ENCODE peak calls at places on chromosomes 7 and 10, in four cellular contexts. G is ovary, Q is thoracic aorta, J is A549. L is an unnamed sample.

GRCh38 chr10:15436696-15437095 is 65.6 kb upstream of the FAM171A1 start:
- DNase-seq in Q (no peak), G (no peak), J (peak), L (no peak)

GRCh38 chr10:50550291-50550839 is 73.4 kb downstream of the SGMS1 start:
- DNase-seq in J (no peak), G (no peak), Q (no peak), L (no peak)

GRCh38 chr10:101438881-101439391 is 85.0 kb downstream of the BTRC start:
- DNase-seq in G (no peak), J (no peak), Q (no peak), L (no peak)

GRCh38 chr7:78018541-78019456 is 220.2 kb downstream of the PHTF2 start:
- DNase-seq in J (peak), Q (peak), G (peak), L (peak)

GRCh38 chr7:20376796-20377195 is 46.1 kb downstream of the ITGB8 start:
- DNase-seq in G (no peak), J (no peak), Q (no peak), L (no peak)

GRCh38 chr7:128904381-128905197 is 5.9 kb downstream of the KCP start:
- DNase-seq in Q (no peak), J (peak), G (no peak), L (no peak)

GRCh38 chr10:133258066-133258817 is 18.4 kb downstream of the ADAM8 start:
- DNase-seq in J (no peak), G (peak), Q (no peak), L (no peak)

GRCh38 chr7:5629941-5630340 is 151.5 kb downstream of the RNF216 start:
- DNase-seq in Q (no peak), J (no peak), G (no peak), L (no peak)

GRCh38 chr10:35456784-35457183 is 120.5 kb downstream of the CCNY start:
- DNase-seq in Q (no peak), J (no peak), G (no peak), L (no peak)

GRCh38 chr10:24958701-24959392 is 6.4 kb upstream of the PRTFDC1 start:
- DNase-seq in J (no peak), Q (no peak), G (no peak), L (no peak)

GRCh38 chr10:69734416-69734796 is 67.3 kb upstream of the COL13A1 start:
- DNase-seq in G (no peak), J (no peak), Q (no peak), L (no peak)

GRCh38 chr7:69624842-69625637 is 26.8 kb downstream of the AUTS2 start:
- DNase-seq in G (no peak), Q (no peak), J (no peak), L (no peak)

GRCh38 chr10:47380341-47381215 is 3.5 kb downstream of the ZNF488 start:
- DNase-seq in Q (no peak), G (no peak), J (no peak), L (no peak)

GRCh38 chr10:119734396-119735332 is 8.8 kb downstream of the INPP5F start:
- DNase-seq in Q (no peak), G (no peak), J (no peak), L (no peak)

GRCh38 chr7:128217030-128217805 is 23.9 kb upstream of the LEP start:
- DNase-seq in Q (no peak), J (peak), G (no peak), L (no peak)

GRCh38 chr10:63614371-63614891 is 93.2 kb downstream of the REEP3 start:
- DNase-seq in Q (no peak), J (no peak), G (no peak), L (no peak)

GRCh38 chr10:22988581-22989360 is 60.9 kb downstream of the ARMC3 start:
- DNase-seq in G (peak), Q (no peak), J (peak), L (peak)

GRCh38 chr7:96508371-96508770 is 186.5 kb upstream of the SLC25A13 start:
- DNase-seq in G (no peak), Q (no peak), J (no peak), L (no peak)

GRCh38 chr7:6505685-6506559 is 45.3 kb downstream of the GRID2IP start:
- DNase-seq in G (no peak), Q (no peak), J (no peak), L (no peak)

GRCh38 chr10:131977323-131978096 is 4.2 kb downstream of the BNIP3 start:
- DNase-seq in J (no peak), Q (no peak), G (no peak), L (no peak)

GRCh38 chr7:116610210-116610609 is 61.8 kb upstream of the MET start:
- DNase-seq in Q (no peak), G (no peak), J (no peak), L (no peak)

GRCh38 chr10:14574885-14575284 is 199.8 kb downstream of the FAM107B start:
- DNase-seq in G (no peak), J (no peak), Q (no peak), L (no peak)

GRCh38 chr10:132401396-132402168 is 4.6 kb downstream of the PWWP2B start:
- DNase-seq in G (peak), Q (no peak), J (no peak), L (no peak)

GRCh38 chr7:17369686-17370426 is 71.4 kb downstream of the AHR start:
- DNase-seq in Q (no peak), J (peak), G (peak), L (no peak)

GRCh38 chr10:49309691-49310371 is 10.9 kb downstream of the C10orf71 start:
- DNase-seq in G (no peak), Q (no peak), J (no peak), L (no peak)

GRCh38 chr7:293681-294439 is 3.9 kb downstream of the FOXL3 start:
- DNase-seq in Q (no peak), G (peak), J (no peak), L (no peak)

GRCh38 chr10:14089556-14090297 is 241.0 kb downstream of the FRMD4A start:
- DNase-seq in J (no peak), G (no peak), Q (no peak), L (no peak)

GRCh38 chr10:95125582-95125981 is 56.3 kb upstream of the CYP2C8 start:
- DNase-seq in J (no peak), Q (no peak), G (no peak), L (no peak)

GRCh38 chr10:108336836-108337235 is 1172.3 kb upstream of the SORCS1 start:
- DNase-seq in J (no peak), Q (no peak), G (no peak), L (no peak)

GRCh38 chr7:137360087-137360679 is 16.6 kb upstream of the PTN start:
- DNase-seq in G (no peak), J (no peak), Q (no peak), L (no peak)

GRCh38 chr7:40658731-40659130 is 523.9 kb downstream of the SUGCT start:
- DNase-seq in J (no peak), Q (peak), G (no peak), L (no peak)

GRCh38 chr7:131683536-131684125 is 127.2 kb upstream of the PODXL start:
- DNase-seq in G (no peak), Q (no peak), J (no peak), L (no peak)

GRCh38 chr10:60524541-60524940 is 134.9 kb upstream of the ANK3 start:
- DNase-seq in J (no peak), Q (no peak), G (no peak), L (no peak)

GRCh38 chr7:155001756-155002410 is 1.0 kb downstream of the PAXIP1 start:
- DNase-seq in Q (no peak), J (peak), G (no peak), L (no peak)

GRCh38 chr7:128115326-128115820 is 84.1 kb upstream of the LRRC4 start:
- DNase-seq in Q (no peak), G (no peak), J (no peak), L (no peak)

GRCh38 chr7:156494960-156495359 is 145.6 kb upstream of the RNF32 start:
- DNase-seq in G (no peak), Q (no peak), J (no peak), L (no peak)

GRCh38 chr10:35007858-35008301 is 82.3 kb downstream of the CUL2 start:
- DNase-seq in G (no peak), Q (no peak), J (no peak), L (no peak)

DNA sequence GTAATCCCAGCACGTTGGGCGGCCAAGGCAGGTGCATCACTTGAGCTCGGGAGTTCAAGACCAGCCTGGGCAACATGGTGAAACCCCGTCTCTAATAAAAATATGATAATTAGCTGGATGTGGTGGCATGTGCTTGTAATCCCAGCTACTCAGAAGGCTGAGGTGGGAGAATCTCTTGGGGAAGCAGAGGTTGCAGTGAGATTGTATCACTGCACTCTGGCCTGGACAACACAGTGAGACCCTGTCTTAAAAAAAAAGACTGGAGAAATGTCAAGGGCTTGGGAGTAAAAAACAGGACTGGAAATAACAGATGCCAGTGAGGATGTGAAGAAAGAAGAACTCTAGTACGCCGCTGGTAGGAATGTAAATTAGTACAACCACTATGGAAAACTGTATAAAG is 16.7 kb upstream of the NUP205 start:
- DNase-seq in G (no peak), J (no peak), Q (no peak), L (no peak)
- TF ChIP-seq CTCF in G (no peak), J (no peak), Q (no peak), L (no peak)

DNA sequence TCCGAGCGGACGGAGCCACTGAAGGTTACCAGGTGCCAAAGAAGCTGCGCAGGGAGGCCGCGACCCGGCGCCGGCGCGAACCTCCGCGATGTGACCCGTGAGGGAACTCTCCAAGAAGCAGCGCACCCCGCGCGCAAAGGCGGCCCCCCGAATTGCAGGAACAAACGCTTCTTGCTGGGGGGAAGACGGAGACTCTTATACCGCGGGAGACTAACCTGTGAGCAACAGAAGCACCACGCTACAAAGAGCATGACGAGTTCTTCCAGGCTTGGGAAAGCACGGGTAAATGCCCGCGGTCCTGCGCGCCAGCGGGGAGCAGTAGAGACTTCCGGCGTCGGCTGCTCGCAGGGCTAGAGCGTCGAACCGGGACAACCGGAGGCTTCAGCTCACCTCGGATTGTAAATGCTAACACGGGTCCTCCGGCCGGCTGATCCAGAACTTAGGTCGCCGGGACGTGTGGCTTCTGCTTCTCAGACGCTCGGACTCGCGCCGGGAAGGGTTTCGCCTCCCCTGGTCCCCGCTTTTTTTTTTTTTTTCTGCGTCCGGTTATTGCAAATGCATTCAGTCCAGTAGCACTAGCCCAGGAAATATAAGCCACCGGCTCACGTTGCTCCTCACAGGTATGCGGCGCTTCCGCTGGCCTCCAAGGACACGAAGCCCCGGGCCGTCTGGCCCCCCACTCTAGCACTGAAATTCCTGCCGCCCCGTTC is at the start of gene COA1:
- DNase-seq in J (peak), Q (peak), G (peak), L (peak)
- TF ChIP-seq CTCF in J (no peak), Q (no peak), G (no peak), L (peak)

GRCh38 chr10:43138757-43139241 is 554 bp downstream of the CSGALNACT2 start:
- DNase-seq in G (no peak), Q (no peak), J (peak), L (no peak)
- TF ChIP-seq CTCF in G (no peak), Q (no peak), J (no peak), L (no peak)

GRCh38 chr7:14759785-14760184 is 142.8 kb downstream of the DGKB start:
- DNase-seq in Q (no peak), J (no peak), G (no peak), L (no peak)
- TF ChIP-seq CTCF in Q (no peak), J (no peak), G (no peak), L (no peak)

GRCh38 chr7:18694911-18695310 is 199.4 kb downstream of the HDAC9 start:
- DNase-seq in G (no peak), J (no peak), Q (no peak), L (no peak)

GRCh38 chr7:18702071-18702829 is 206.7 kb downstream of the HDAC9 start:
- DNase-seq in J (no peak), Q (no peak), G (no peak), L (no peak)

GRCh38 chr7:18698258-18698734 is 202.7 kb downstream of the HDAC9 start:
- DNase-seq in G (no peak), J (no peak), Q (no peak), L (no peak)

GRCh38 chr7:18703743-18704142 is 208.2 kb downstream of the HDAC9 start:
- DNase-seq in G (no peak), J (no peak), Q (no peak), L (no peak)

DNA sequence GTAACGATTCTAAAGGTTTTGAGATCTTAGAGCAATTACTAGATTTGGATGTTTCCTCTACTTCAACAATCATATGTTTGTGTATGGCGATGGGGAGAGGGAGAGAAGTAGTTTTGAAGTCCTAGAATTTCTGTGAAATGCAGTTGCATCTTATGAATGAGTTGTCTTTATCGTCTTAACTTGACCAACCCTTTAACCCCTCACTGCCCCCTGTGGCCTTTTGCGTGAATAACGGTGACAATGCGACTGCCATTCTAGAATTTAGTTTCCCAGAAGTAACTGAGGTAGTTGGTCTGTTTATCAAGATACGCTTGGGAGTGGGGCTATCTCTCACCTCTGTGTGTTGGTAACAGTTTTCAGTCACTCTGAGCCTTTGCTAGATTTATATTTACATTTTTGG is 204.6 kb downstream of the HDAC9 start:
- DNase-seq in Q (no peak), G (no peak), J (peak), L (no peak)
- TF ChIP-seq CTCF in Q (no peak), G (no peak), J (no peak), L (peak)

GRCh38 chr10:44516941-44517340 is 132.0 kb upstream of the CXCL12 start:
- DNase-seq in G (no peak), Q (no peak), J (no peak), L (no peak)

GRCh38 chr10:44512345-44513095 is 127.6 kb upstream of the CXCL12 start:
- DNase-seq in J (no peak), Q (no peak), G (no peak), L (no peak)

GRCh38 chr10:44520651-44521050 is 135.8 kb upstream of the CXCL12 start:
- DNase-seq in G (no peak), J (no peak), Q (no peak), L (no peak)

GRCh38 chr10:44513592-44513991 is 128.7 kb upstream of the CXCL12 start:
- DNase-seq in G (no peak), Q (no peak), J (no peak), L (no peak)

GRCh38 chr10:44517635-44518034 is 132.7 kb upstream of the CXCL12 start:
- DNase-seq in Q (no peak), J (no peak), G (no peak), L (no peak)
- TF ChIP-seq CTCF in Q (no peak), J (no peak), G (no peak), L (peak)